ENCODE peak calls at places on chromosome 7, in seven cellular contexts. U is esophagus squamous epithelium, T is neural progenitor cell, M is psoas muscle, C is HepG2, W is HL-60, G is brain microvascular endothelial cell. A is an unnamed sample. For H3K27me3, the result is how much of the 10 kb centered on the place peaks cover.

GRCh38 chr7:46527360-46527759 is 606.3 kb upstream of the IGFBP3 start:
- DNase-seq in G (no peak), M (no peak), T (no peak), U (no peak), C (no peak), W (no peak), A (no peak)

GRCh38 chr7:42347616-42348015 is 110.6 kb upstream of the GLI3 start:
- DNase-seq in T (peak), M (no peak), C (no peak), W (no peak), G (no peak), U (no peak), A (peak)

GRCh38 chr7:137943132-137943551 is 58.7 kb downstream of the CREB3L2 start:
- DNase-seq in T (no peak), W (no peak), U (no peak), C (peak), G (peak), M (no peak), A (no peak)

GRCh38 chr7:73509463-73509862 is 12.6 kb downstream of the BAZ1B start:
- DNase-seq in M (no peak), W (no peak), U (no peak), G (no peak), T (no peak), C (no peak), A (no peak)

GRCh38 chr7:140324714-140325113 is 73.6 kb downstream of the SLC37A3 start:
- DNase-seq in G (no peak), U (no peak), M (no peak), C (no peak), T (no peak), W (no peak), A (no peak)

GRCh38 chr7:47277321-47277781 is 304.6 kb downstream of the TNS3 start:
- DNase-seq in C (no peak), U (no peak), W (no peak), G (no peak), M (no peak), T (no peak), A (no peak)

GRCh38 chr7:65373608-65374351 is at the start of gene ZNF92:
- DNase-seq in U (peak), W (peak), M (peak), G (peak), T (peak), C (peak), A (peak)

GRCh38 chr7:15720849-15721471 is 34.5 kb upstream of the MEOX2 start:
- DNase-seq in C (peak), G (peak), M (no peak), T (peak), U (no peak), W (no peak), A (peak)

GRCh38 chr7:4689151-4689550 is 7.1 kb downstream of the FOXK1 start:
- DNase-seq in C (no peak), M (peak), U (no peak), G (no peak), W (no peak), T (no peak), A (no peak)

GRCh38 chr7:142088022-142088714 is 23.4 kb upstream of the MGAM2 start:
- DNase-seq in G (no peak), M (no peak), T (no peak), W (no peak), C (no peak), U (no peak), A (no peak)

GRCh38 chr7:144256112-144256511 is 8.5 kb downstream of the OR2A7 start:
- DNase-seq in C (no peak), T (peak), U (no peak), W (no peak), G (no peak), M (no peak), A (peak)

GRCh38 chr7:22549051-22549450 is 49.1 kb upstream of the STEAP1B start:
- DNase-seq in C (no peak), W (no peak), U (no peak), G (no peak), T (no peak), M (no peak), A (no peak)

GRCh38 chr7:149245244-149245643 is 5.8 kb downstream of the ZNF212 start:
- DNase-seq in T (no peak), W (no peak), M (no peak), C (no peak), U (no peak), G (no peak), A (no peak)

GRCh38 chr7:46440186-46440585 is 519.1 kb upstream of the IGFBP3 start:
- DNase-seq in G (no peak), U (no peak), M (no peak), W (no peak), T (no peak), C (no peak), A (no peak)

GRCh38 chr7:46208635-46209525 is 287.8 kb upstream of the IGFBP3 start:
- DNase-seq in U (no peak), C (no peak), T (no peak), M (no peak), G (no peak), W (no peak), A (no peak)

GRCh38 chr7:21617916-21618390 is 75.1 kb downstream of the DNAH11 start:
- DNase-seq in U (no peak), G (peak), T (no peak), C (peak), W (no peak), M (peak), A (peak)

GRCh38 chr7:101690061-101690460 is 61.0 kb upstream of the MYL10 start:
- DNase-seq in U (no peak), G (no peak), T (no peak), W (no peak), C (no peak), M (no peak), A (no peak)

GRCh38 chr7:64951250-64951848 is 39.5 kb downstream of the ZNF117 start:
- DNase-seq in T (peak), W (peak), G (peak), M (no peak), U (no peak), C (peak), A (peak)

GRCh38 chr7:130277763-130278643 is 11.3 kb downstream of the CPA2 start:
- DNase-seq in G (peak), T (peak), M (peak), U (no peak), C (peak), W (no peak), A (no peak)

GRCh38 chr7:66204822-66205735 is at the start of gene TPST1:
- DNase-seq in U (peak), C (peak), W (peak), M (peak), T (peak), G (peak), A (peak)

GRCh38 chr7:63876707-63877322 is 121.8 kb upstream of the ZNF722 start:
- DNase-seq in U (no peak), T (no peak), C (no peak), M (no peak), W (no peak), G (no peak), A (no peak)

GRCh38 chr7:41058986-41059741 is 643.7 kb downstream of the INHBA start:
- DNase-seq in M (no peak), U (no peak), G (no peak), T (no peak), C (no peak), W (no peak), A (peak)

GRCh38 chr7:118312051-118312450 is 87.5 kb downstream of the ANKRD7 start:
- DNase-seq in W (no peak), G (no peak), C (no peak), U (no peak), T (no peak), M (no peak), A (no peak)

GRCh38 chr7:146150153-146150552 is 33.6 kb downstream of the CNTNAP2 start:
- DNase-seq in C (no peak), G (no peak), M (no peak), T (no peak), W (peak), U (no peak), A (no peak)

GRCh38 chr7:41578700-41579099 is 124.2 kb downstream of the INHBA start:
- DNase-seq in U (no peak), C (no peak), T (no peak), W (no peak), G (no peak), M (no peak), A (no peak)

GRCh38 chr7:34190299-34190698 is 285.0 kb downstream of the BMPER start:
- DNase-seq in G (no peak), W (no peak), U (no peak), M (peak), T (no peak), C (no peak), A (peak)

GRCh38 chr7:127619681-127620405 is 1.9 kb upstream of the PAX4 start:
- DNase-seq in G (no peak), C (no peak), U (no peak), T (peak), W (no peak), M (no peak), A (peak)

GRCh38 chr7:143887078-143887477 is 14.9 kb downstream of the TCAF1 start:
- DNase-seq in T (no peak), M (no peak), C (no peak), U (no peak), G (no peak), W (no peak), A (no peak)

GRCh38 chr7:128206747-128207500 is 34.2 kb upstream of the LEP start:
- DNase-seq in U (no peak), T (no peak), M (no peak), G (no peak), C (no peak), W (no peak), A (no peak)

GRCh38 chr7:135291809-135292253 is 58.2 kb downstream of the STRA8 start:
- DNase-seq in U (no peak), C (peak), W (no peak), T (no peak), G (peak), M (no peak), A (peak)

GRCh38 chr7:41047789-41048191 is 655.1 kb downstream of the INHBA start:
- DNase-seq in T (no peak), W (no peak), M (no peak), C (no peak), G (peak), U (no peak), A (no peak)

GRCh38 chr7:8214162-8214897 is 47.6 kb downstream of the ICA1 start:
- DNase-seq in U (no peak), G (no peak), M (no peak), C (no peak), T (no peak), W (no peak), A (peak)

GRCh38 chr7:44534087-44534486 is 7.0 kb downstream of the NPC1L1 start:
- DNase-seq in G (no peak), W (no peak), C (no peak), M (no peak), U (no peak), T (no peak), A (no peak)

GRCh38 chr7:2555121-2556052 is at the start of gene BRAT1:
- DNase-seq in G (peak), U (peak), W (peak), C (peak), M (peak), T (peak), A (peak)

GRCh38 chr7:2554654-2555053 is 670 bp downstream of the BRAT1 start:
- DNase-seq in M (no peak), C (no peak), G (no peak), W (no peak), T (peak), U (no peak), A (no peak)

GRCh38 chr7:2551418-2551817 is 3.9 kb downstream of the BRAT1 start:
- DNase-seq in W (no peak), G (no peak), T (no peak), M (no peak), U (no peak), C (no peak), A (no peak)

GRCh38 chr7:2553108-2553507 is 2.2 kb downstream of the BRAT1 start:
- DNase-seq in G (no peak), T (no peak), C (no peak), U (no peak), M (no peak), W (no peak), A (no peak)

GRCh38 chr7:2553831-2554581 is 1.3 kb downstream of the BRAT1 start:
- DNase-seq in T (no peak), U (no peak), W (no peak), G (no peak), M (peak), C (no peak), A (no peak)
- H3K4me3 ChIP-seq in T (peak), U (peak), W (peak), G (no peak), M (peak), C (peak), A (peak)

GRCh38 chr7:114082934-114083647 is 164.3 kb upstream of the PPP1R3A start:
- DNase-seq in W (no peak), G (no peak), U (no peak), C (no peak), M (peak), T (peak), A (no peak)
- H3K27me3 ChIP-seq in W (under half), G (under half), U (under half), C (under half), M (under half), T (half or more), A (half or more)

GRCh38 chr7:111012152-111012551 is 78.8 kb upstream of the LRRN3 start:
- DNase-seq in C (no peak), M (no peak), G (no peak), U (no peak), T (no peak), W (no peak), A (peak)

GRCh38 chr7:111014074-111014473 is 76.9 kb upstream of the LRRN3 start:
- DNase-seq in M (no peak), T (no peak), G (no peak), C (no peak), W (no peak), U (no peak), A (no peak)

GRCh38 chr7:111011500-111011899 is 79.4 kb upstream of the LRRN3 start:
- DNase-seq in U (no peak), G (peak), T (no peak), W (no peak), M (no peak), C (no peak), A (no peak)

GRCh38 chr7:111010833-111011232 is 80.1 kb upstream of the LRRN3 start:
- DNase-seq in G (no peak), U (no peak), M (no peak), C (no peak), T (no peak), W (no peak), A (no peak)

GRCh38 chr7:111012799-111013675 is 77.9 kb upstream of the LRRN3 start:
- DNase-seq in W (no peak), G (no peak), U (no peak), C (no peak), T (no peak), M (no peak), A (peak)
- H3K4me3 ChIP-seq in W (no peak), G (no peak), U (no peak), C (no peak), T (no peak), M (no peak), A (no peak)

GRCh38 chr7:12653127-12653917 is 34.1 kb upstream of the ARL4A start:
- DNase-seq in W (no peak), C (no peak), U (no peak), M (no peak), T (no peak), G (no peak), A (no peak)
- H3K27me3 ChIP-seq in W (under half), C (under half), U (under half), M (under half), T (under half), G (under half), A (under half)

GRCh38 chr7:120021085-120021484 is 251.9 kb upstream of the KCND2 start:
- DNase-seq in G (no peak), W (no peak), T (no peak), M (no peak), U (no peak), C (no peak), A (no peak)
- H3K4me3 ChIP-seq in G (no peak), W (no peak), T (no peak), M (no peak), U (no peak), C (no peak), A (no peak)

DNA sequence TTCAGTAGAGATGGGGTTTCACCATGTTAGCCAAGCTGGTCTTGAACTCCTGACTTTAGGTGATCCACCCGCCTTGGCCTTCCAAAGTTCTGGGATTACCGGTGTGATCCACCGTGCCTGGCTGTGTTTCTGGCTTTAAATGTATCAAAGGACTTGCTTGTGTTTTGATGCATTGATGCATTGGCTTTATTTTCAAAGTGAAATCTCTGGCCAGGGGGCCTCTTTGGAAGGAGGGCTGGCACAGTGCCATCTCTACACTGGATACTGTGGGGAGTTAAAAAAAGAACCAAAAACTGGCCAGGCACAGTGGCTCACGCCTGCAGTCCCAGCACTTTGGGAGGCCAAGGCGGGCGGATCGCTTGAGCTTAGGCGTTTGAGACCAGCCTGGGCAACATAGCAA is 16.0 kb downstream of the MNX1 start:
- DNase-seq in U (no peak), M (no peak), T (no peak), C (no peak), G (no peak), W (no peak), A (no peak)
- H3K27me3 ChIP-seq in U (under half), M (half or more), T (half or more), C (under half), G (under half), W (under half), A (under half)

GRCh38 chr7:37353949-37354660 is 94.6 kb downstream of the ELMO1 start:
- DNase-seq in T (no peak), W (no peak), G (no peak), C (peak), U (no peak), M (no peak), A (no peak)
- H3K4me3 ChIP-seq in T (no peak), W (no peak), G (no peak), C (no peak), U (no peak), M (no peak), A (no peak)

GRCh38 chr7:31767686-31768358 is 80.8 kb downstream of the PPP1R17 start:
- DNase-seq in U (no peak), T (peak), G (no peak), M (no peak), C (no peak), W (no peak), A (no peak)

GRCh38 chr7:31775511-31775910 is 88.5 kb downstream of the PPP1R17 start:
- DNase-seq in G (no peak), U (no peak), W (no peak), M (no peak), C (no peak), T (peak), A (no peak)

GRCh38 chr7:31776616-31777015 is 89.6 kb downstream of the PPP1R17 start:
- DNase-seq in M (no peak), T (peak), W (no peak), U (no peak), G (peak), C (no peak), A (peak)

GRCh38 chr7:31772211-31772610 is 85.2 kb downstream of the PPP1R17 start:
- DNase-seq in C (no peak), M (no peak), U (no peak), W (no peak), G (no peak), T (no peak), A (no peak)
- H3K27me3 ChIP-seq in C (under half), M (under half), U (under half), W (under half), G (under half), T (half or more), A (under half)

GRCh38 chr7:7157177-7157886 is 25.0 kb upstream of the C1GALT1 start:
- DNase-seq in C (no peak), W (no peak), M (no peak), T (no peak), G (peak), U (no peak), A (peak)
- H3K4me3 ChIP-seq in C (peak), W (no peak), M (no peak), T (no peak), G (peak), U (no peak), A (peak)